ENCODE peak calls at places on chromosomes 3 and 15, in four cellular contexts. O is breast epithelium, G is HCT116, Y is transverse colon. E is an unnamed sample. For H3K9me3, the result is how much of the 10 kb centered on the place peaks cover.

GRCh38 chr3:45800611-45801010 is 4.3 kb upstream of the SLC6A20 start:
- DNase-seq in Y (peak), O (no peak), G (no peak), E (no peak)

GRCh38 chr15:42387603-42388002 is 28.3 kb downstream of the CAPN3 start:
- DNase-seq in G (no peak), Y (no peak), O (no peak), E (no peak)

GRCh38 chr3:172856766-172857742 is 106.5 kb downstream of the ECT2 start:
- DNase-seq in O (no peak), Y (peak), G (peak), E (no peak)

GRCh38 chr15:62626903-62627302 is 415.6 kb upstream of the TPM1 start:
- DNase-seq in G (no peak), O (no peak), Y (no peak), E (no peak)

GRCh38 chr3:87867001-87867400 is 191.8 kb downstream of the CGGBP1 start:
- DNase-seq in O (no peak), Y (no peak), G (no peak), E (no peak)

GRCh38 chr15:96703087-96703486 is 372.6 kb downstream of the NR2F2 start:
- DNase-seq in O (no peak), Y (no peak), G (no peak), E (no peak)

GRCh38 chr3:82629937-82630336 is 868.5 kb upstream of the GBE1 start:
- DNase-seq in G (no peak), O (no peak), Y (no peak), E (no peak)

GRCh38 chr3:120678331-120678845 is 3.7 kb downstream of the HGD start:
- DNase-seq in Y (peak), G (no peak), O (no peak), E (peak)

GRCh38 chr3:120497318-120497717 is 46.5 kb upstream of the FSTL1 start:
- DNase-seq in O (no peak), Y (no peak), G (no peak), E (no peak)

GRCh38 chr3:158847885-158848284 is 46.0 kb downstream of the MFSD1 start:
- DNase-seq in Y (no peak), G (no peak), O (no peak), E (no peak)

GRCh38 chr3:40398346-40398745 is 11.4 kb downstream of the ENTPD3 start:
- DNase-seq in O (no peak), G (no peak), Y (no peak), E (no peak)

DNA sequence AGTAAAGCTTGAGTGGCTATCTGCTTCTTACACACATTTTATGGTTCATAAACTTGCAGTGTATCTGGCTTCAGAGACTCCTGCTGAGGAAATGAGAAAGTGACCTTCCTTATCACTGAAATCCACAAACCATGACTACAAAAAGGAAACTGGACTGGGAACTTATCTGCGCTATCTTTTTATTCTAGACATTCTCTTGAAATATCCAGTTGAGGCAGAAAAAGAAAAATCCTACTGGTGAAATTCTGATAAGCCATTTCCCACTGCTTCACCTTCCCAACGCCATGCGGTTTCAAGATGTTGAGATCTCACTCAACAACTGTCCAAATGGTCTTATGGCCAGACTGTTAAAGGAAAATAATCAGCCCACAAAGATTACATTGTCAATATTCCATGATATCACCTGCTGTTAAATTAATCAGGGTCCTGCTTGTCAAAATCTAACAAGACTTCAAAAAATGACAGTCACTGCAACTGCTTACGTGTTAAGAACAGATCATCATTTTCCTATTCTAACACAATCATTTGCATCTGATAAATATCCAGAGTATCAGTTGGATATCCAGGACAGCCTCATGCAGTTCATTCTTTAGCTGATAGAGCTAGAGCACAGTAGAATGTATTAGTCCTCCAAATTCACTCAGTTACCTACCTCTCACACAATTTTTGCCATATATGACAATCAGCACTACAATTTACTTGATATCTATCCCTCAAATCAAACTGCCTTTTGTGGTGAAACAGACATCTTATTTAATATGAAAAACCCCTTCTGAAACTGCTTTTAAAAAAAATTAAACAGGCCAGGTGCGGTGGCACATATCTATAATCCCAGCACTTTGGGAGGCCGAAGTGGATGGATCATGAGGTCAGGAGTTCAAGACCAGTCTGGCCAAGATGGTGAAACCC is 538.1 kb downstream of the MAGI1 start:
- DNase-seq in Y (no peak), G (no peak), O (no peak), E (no peak)
- TF ChIP-seq POLR2AphosphoS5 in Y (no peak), G (no peak), O (no peak), E (no peak)

GRCh38 chr15:38128389-38128788 is 124.2 kb upstream of the SPRED1 start:
- DNase-seq in G (no peak), O (no peak), Y (no peak), E (no peak)

GRCh38 chr15:38129531-38130199 is 123.0 kb upstream of the SPRED1 start:
- DNase-seq in O (no peak), Y (peak), G (no peak), E (no peak)

GRCh38 chr15:38127306-38127731 is 125.3 kb upstream of the SPRED1 start:
- DNase-seq in G (peak), O (no peak), Y (peak), E (no peak)

GRCh38 chr15:38130739-38131498 is 121.7 kb upstream of the SPRED1 start:
- DNase-seq in Y (peak), G (no peak), O (peak), E (no peak)

DNA sequence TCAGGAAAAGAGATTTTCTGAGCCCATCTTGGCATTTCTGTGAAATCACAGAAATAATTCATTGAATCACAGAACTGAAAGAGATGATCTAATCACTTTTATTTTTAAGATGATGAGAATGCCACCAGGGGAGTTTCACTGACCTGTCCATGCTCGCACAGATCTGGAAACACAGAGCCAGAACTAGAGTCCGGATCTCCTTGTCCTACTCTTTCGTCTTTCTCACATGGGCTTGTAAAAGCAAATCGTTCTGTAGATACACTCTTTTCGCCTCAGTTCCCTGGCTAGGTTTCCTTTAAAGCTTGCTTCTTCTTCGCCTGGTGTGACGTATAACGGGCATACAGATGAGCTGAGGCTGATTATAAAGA is 122.5 kb upstream of the SPRED1 start:
- DNase-seq in O (no peak), Y (no peak), G (no peak), E (no peak)
- H3K9me3 ChIP-seq in O (under half), Y (under half), G (under half), E (under half)

DNA sequence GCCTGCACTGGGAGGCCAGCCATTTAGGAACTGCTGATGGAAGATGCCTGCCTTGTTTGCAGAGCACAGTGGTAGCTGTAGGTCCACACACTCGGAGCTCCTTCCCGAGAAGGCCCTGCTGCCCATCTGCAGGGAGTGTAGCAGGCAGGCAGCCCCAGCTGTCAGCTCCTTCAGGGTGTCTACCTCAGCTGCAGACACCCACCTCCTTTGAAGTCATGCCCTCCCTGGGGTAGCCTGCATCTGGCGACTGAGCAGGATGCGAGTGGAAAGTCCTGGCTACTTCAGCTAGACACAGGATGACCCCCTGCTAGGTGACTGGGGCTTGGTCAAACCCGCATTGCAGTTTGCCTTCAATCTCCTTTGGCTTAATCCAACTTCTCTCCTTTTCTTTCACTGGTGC is 93.2 kb upstream of the TLE3 start:
- DNase-seq in Y (no peak), O (no peak), G (no peak), E (no peak)
- TF ChIP-seq POLR2AphosphoS5 in Y (no peak), O (no peak), G (no peak), E (no peak)

DNA sequence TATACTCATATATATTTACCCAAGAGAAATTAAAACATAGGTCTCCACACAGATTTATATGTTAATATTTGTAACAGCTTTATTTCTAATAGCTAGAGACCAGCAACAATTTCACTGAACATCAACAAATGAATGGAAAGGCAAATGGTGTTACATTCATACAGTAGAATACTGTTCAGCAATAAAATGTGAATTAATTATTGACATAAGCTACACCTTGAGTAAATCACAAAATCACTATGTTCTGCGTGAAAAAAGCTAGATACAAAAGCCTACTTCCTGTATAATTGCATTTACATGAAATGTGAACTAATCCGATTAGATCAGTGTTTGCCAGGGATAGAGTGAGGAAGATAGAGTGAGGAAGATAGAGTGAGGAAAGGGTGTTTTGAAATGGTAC is 945.7 kb downstream of the SQOR start:
- DNase-seq in G (no peak), Y (no peak), O (no peak), E (no peak)
- H3K9me3 ChIP-seq in G (under half), Y (under half), O (under half), E (under half)

DNA sequence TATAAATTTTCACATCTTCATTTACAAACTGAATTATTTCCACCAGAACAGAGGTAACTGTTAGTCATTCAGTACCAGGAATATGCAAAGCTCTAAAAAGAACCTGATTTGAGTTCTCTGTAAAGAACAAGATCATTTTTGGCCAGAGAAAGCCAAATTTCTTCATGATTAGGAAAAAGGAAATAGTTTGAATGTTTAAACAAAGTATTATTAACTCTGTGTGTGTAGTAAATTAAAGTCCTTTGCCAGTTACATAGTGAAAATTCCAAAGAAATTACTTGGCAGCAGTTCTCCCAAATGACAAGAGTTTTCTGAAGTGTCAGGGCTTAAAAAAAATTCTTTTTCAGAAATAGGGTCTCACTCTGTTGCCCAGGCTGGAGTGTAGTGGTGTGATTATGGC is 24.5 kb downstream of the QTRT2 start:
- DNase-seq in G (no peak), O (no peak), Y (no peak), E (no peak)
- TF ChIP-seq POLR2AphosphoS5 in G (no peak), O (no peak), Y (no peak), E (no peak)

GRCh38 chr3:988790-989189 is 104.0 kb upstream of the CNTN6 start:
- DNase-seq in O (no peak), Y (no peak), G (no peak), E (no peak)
- H3K9me3 ChIP-seq in O (under half), Y (under half), G (under half), E (under half)

GRCh38 chr15:39538936-39539335 is 41.9 kb upstream of the THBS1 start:
- DNase-seq in G (no peak), O (no peak), Y (no peak), E (no peak)
- TF ChIP-seq POLR2AphosphoS5 in G (no peak), O (no peak), Y (no peak), E (no peak)

E was measured in SK-N-MC.